ENCODE peak calls at places on chromosome 11, in five cellular contexts. K, C, O, D and Z are unnamed samples.

GRCh38 chr11:33110083-33110482 is 51.2 kb downstream of the CSTF3 start:
- DNase-seq in K (no peak), C (no peak), O (no peak), D (no peak), Z (no peak)

GRCh38 chr11:9136731-9137130 is 45.3 kb upstream of the SCUBE2 start:
- DNase-seq in K (no peak), C (no peak), O (no peak), D (no peak), Z (no peak)

GRCh38 chr11:125168875-125169537 is 4.5 kb downstream of the PKNOX2 start:
- DNase-seq in K (no peak), C (no peak), O (peak), D (no peak), Z (no peak)

GRCh38 chr11:128862913-128863660 is 4.0 kb downstream of the KCNJ1 start:
- DNase-seq in K (no peak), C (no peak), O (peak), D (no peak), Z (no peak)

GRCh38 chr11:100961633-100962032 is 168.0 kb downstream of the PGR start:
- DNase-seq in K (no peak), C (no peak), O (no peak), D (no peak), Z (no peak)

GRCh38 chr11:37712246-37712645 is 1114.2 kb upstream of the RAG2 start:
- DNase-seq in K (no peak), C (no peak), O (peak), D (no peak), Z (peak)

GRCh38 chr11:96326954-96327353 is 16.0 kb downstream of the MAML2 start:
- DNase-seq in K (no peak), C (no peak), O (no peak), D (no peak), Z (no peak)

GRCh38 chr11:47566166-47566546 is 757 bp downstream of the PTPMT1 start:
- DNase-seq in K (no peak), C (no peak), O (no peak), D (no peak), Z (no peak)

GRCh38 chr11:112247198-112247597 is 13.5 kb downstream of the PLET1 start:
- DNase-seq in K (no peak), C (no peak), O (peak), D (no peak), Z (no peak)

GRCh38 chr11:67442504-67443398 is 525 bp downstream of the CORO1B start:
- DNase-seq in K (no peak), C (no peak), O (no peak), D (peak), Z (no peak)

GRCh38 chr11:72813740-72814138 is 472 bp upstream of the ATG16L2 start:
- DNase-seq in K (peak), C (peak), O (no peak), D (peak), Z (peak)

GRCh38 chr11:47466701-47467250 is 17.8 kb upstream of the RAPSN start:
- DNase-seq in K (no peak), C (peak), O (peak), D (peak), Z (peak)

GRCh38 chr11:45113807-45114206 is 32.6 kb upstream of the PRDM11 start:
- DNase-seq in K (no peak), C (no peak), O (no peak), D (no peak), Z (no peak)

GRCh38 chr11:81129618-81130017 is 1604.0 kb downstream of the FAM181B start:
- DNase-seq in K (no peak), C (no peak), O (no peak), D (no peak), Z (no peak)

GRCh38 chr11:93481696-93482095 is 61.5 kb downstream of the SMCO4 start:
- DNase-seq in K (no peak), C (no peak), O (no peak), D (no peak), Z (no peak)

GRCh38 chr11:2298795-2299747 is 2.6 kb downstream of the C11orf21 start:
- DNase-seq in K (peak), C (peak), O (no peak), D (no peak), Z (peak)
- TF ChIP-seq CTCF in K (peak), C (peak), O (peak), D (peak), Z (peak)

DNA sequence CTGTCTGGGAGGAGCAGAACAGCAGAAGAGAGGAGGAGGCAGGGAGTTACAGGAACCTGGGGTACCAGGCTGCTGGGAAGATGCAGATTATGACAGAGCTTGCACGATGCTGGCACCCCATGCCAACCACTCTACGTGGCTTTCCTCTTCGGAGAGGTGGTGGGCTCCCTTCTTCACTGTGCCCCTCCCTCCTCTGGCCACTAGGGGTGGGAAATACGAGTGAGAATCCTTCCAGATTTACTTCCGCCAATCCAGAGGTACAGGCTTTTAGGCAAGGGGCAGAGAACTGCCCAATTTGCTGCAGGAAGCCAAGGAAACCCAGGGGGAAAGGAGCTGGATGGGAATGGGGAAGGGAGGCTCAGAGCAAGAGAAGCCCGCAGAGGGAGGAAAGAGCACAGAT is 12.3 kb downstream of the HYOU1 start:
- DNase-seq in K (no peak), C (no peak), O (no peak), D (no peak), Z (no peak)
- TF ChIP-seq CTCF in K (no peak), C (no peak), O (peak), D (no peak), Z (peak)

GRCh38 chr11:64356498-64357411 is 2.2 kb upstream of the RPS6KA4 start:
- DNase-seq in K (peak), C (no peak), O (peak), D (no peak), Z (peak)
- TF ChIP-seq CTCF in K (peak), C (peak), O (peak), D (peak), Z (peak)

DNA sequence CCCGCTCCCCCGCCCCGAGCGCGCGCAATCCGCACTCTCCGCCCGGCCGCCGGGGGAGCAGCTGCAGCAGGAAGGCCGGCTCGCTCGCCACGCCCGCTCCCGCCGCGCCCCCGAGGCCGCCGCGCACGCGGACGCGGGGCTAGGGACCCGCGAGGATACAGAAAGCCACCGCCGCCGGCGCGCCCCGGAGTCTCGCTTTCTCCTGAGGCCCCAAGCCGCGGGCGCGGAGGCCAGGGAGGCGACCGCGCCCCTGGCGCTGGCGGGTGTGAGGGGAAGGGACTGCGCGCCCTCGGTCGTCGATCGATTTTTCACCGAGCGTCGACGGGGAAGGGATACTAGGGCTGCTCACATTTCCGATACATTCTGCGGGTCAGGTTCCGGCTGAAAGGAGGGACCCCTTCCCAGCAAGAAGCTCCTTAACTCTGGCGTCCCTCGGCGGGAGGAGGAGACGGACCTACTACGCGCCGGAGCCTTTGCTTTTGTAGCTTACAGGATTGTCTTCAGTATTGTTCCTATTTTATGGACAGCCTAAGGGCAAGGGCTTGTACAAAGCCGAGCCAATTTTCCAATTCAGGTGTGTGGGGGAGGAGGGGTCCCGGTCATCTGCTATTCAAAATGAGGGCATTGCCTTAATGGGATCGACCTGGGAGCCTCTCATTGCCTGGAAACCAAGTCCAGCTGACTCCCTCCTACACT is 416 bp upstream of the GAB2 start:
- DNase-seq in K (peak), C (peak), O (peak), D (peak), Z (peak)
- TF ChIP-seq CTCF in K (no peak), C (peak), O (no peak), D (peak), Z (no peak)

GRCh38 chr11:1825039-1825740 is 9.6 kb upstream of the SYT8 start:
- DNase-seq in K (peak), C (peak), O (no peak), D (no peak), Z (no peak)

GRCh38 chr11:1825785-1826451 is 8.9 kb upstream of the SYT8 start:
- DNase-seq in K (no peak), C (no peak), O (no peak), D (no peak), Z (no peak)

GRCh38 chr11:1827095-1827797 is 7.5 kb upstream of the SYT8 start:
- DNase-seq in K (peak), C (peak), O (peak), D (peak), Z (peak)

GRCh38 chr11:1827931-1828330 is 6.9 kb upstream of the SYT8 start:
- DNase-seq in K (no peak), C (no peak), O (no peak), D (no peak), Z (no peak)

GRCh38 chr11:1826552-1827094 is 8.2 kb upstream of the SYT8 start:
- DNase-seq in K (peak), C (peak), O (peak), D (peak), Z (peak)
- TF ChIP-seq CTCF in K (no peak), C (peak), O (peak), D (no peak), Z (peak)

DNA sequence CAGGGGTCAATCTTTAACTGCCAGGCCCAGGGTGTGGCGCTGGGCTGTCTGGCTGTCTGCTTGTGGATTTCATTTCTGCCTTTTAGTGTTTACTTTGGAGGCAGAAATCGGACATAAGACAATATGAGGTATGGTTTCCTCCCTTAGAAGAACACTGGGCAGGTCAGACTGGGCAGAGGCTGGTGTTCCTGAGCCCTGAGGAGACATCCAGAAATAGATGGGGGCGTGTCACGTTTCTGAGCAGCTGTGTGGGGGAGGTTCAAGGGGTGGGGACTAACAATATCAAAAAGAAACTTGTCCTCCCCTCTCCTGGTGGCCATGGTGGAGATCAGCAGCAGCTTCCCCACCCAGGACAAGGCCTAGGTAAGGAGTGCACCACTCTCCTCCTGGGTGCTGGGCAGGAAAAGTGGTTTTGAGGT is at the start of gene ART1:
- DNase-seq in K (peak), C (no peak), O (no peak), D (peak), Z (no peak)
- TF ChIP-seq CTCF in K (no peak), C (peak), O (no peak), D (no peak), Z (no peak)